ENCODE peak calls at places on chromosomes 2 and 18, in ten cellular contexts. H, E, G, V, J, M, Q, Y, D and U are unnamed samples.

GRCh38 chr2:215529271-215529670 is 93.4 kb upstream of the FN1 start:
- DNase-seq in Y (no peak), H (no peak), D (peak; percentile 81), M (no peak), V (no peak), E (no peak), Q (no peak), J (peak; percentile 36), G (no peak), U (no peak)

GRCh38 chr2:29322011-29322410 is 206.8 kb downstream of the CLIP4 start:
- DNase-seq in V (no peak), M (no peak), H (no peak), G (no peak), D (no peak), Q (no peak), J (no peak), Y (no peak), E (no peak), U (no peak)

GRCh38 chr18:78635093-78635800 is 344.4 kb upstream of the SALL3 start:
- DNase-seq in G (no peak), M (no peak), Y (no peak), H (no peak), J (no peak), Q (no peak), V (no peak), D (no peak), E (no peak), U (no peak)

GRCh38 chr2:86453838-86454237 is 12.7 kb downstream of the KDM3A start:
- DNase-seq in V (no peak), H (no peak), Q (no peak), J (peak; percentile 78), G (no peak), M (no peak), Y (no peak), E (no peak), D (peak; percentile 57), U (peak; percentile 56)

GRCh38 chr2:215751200-215751910 is 262.0 kb downstream of the MREG start:
- DNase-seq in H (no peak), Q (no peak), J (no peak), M (no peak), E (no peak), V (no peak), D (peak; percentile 93), Y (peak; percentile 60), G (no peak), U (no peak)

GRCh38 chr18:47166235-47166634 is 9.9 kb downstream of the IER3IP1 start:
- DNase-seq in H (no peak), M (no peak), E (no peak), Y (no peak), V (no peak), G (no peak), D (no peak), J (no peak), Q (no peak), U (no peak)

GRCh38 chr2:236627846-236628245 is 58.2 kb downstream of the ACKR3 start:
- DNase-seq in V (no peak), Q (no peak), Y (no peak), G (no peak), E (no peak), M (no peak), D (no peak), H (peak; percentile 21), J (no peak), U (no peak)

GRCh38 chr2:18077724-18078123 is 199.3 kb downstream of the KCNS3 start:
- DNase-seq in H (no peak), Y (peak; percentile 4), Q (peak; percentile 12), V (no peak), J (no peak), D (peak; percentile 69), E (no peak), M (no peak), G (no peak), U (no peak)

GRCh38 chr2:25362564-25363145 is 20.9 kb upstream of the DNMT3A start:
- DNase-seq in M (peak; percentile 78), V (peak; percentile 80), H (peak; percentile 54), J (peak; percentile 57), E (peak; percentile 75), Y (no peak), D (no peak), Q (peak; percentile 47), G (peak; percentile 29), U (no peak)

GRCh38 chr2:175684466-175684865 is 317.6 kb downstream of the LNPK start:
- DNase-seq in Y (no peak), E (no peak), H (peak; percentile 61), D (no peak), V (no peak), J (no peak), Q (no peak), M (no peak), G (no peak), U (no peak)

GRCh38 chr2:165700511-165700910 is 93.5 kb downstream of the GALNT3 start:
- DNase-seq in Y (no peak), E (no peak), J (no peak), Q (no peak), D (no peak), H (peak; percentile 62), G (no peak), M (no peak), V (no peak), U (no peak)

GRCh38 chr2:37000273-37000780 is 34.0 kb upstream of the STRN start:
- DNase-seq in E (no peak), G (no peak), H (no peak), Y (no peak), V (no peak), D (peak; percentile 32), Q (no peak), J (no peak), M (no peak), U (no peak)

GRCh38 chr2:88329815-88330603 is 122.5 kb downstream of the FOXI3 start:
- DNase-seq in Y (no peak), M (no peak), V (no peak), E (no peak), D (peak; percentile 3), G (no peak), J (no peak), Q (no peak), H (peak; percentile 93), U (no peak)
- H3K27ac ChIP-seq in Y (no peak overlapping the region), M (no peak overlapping the region), V (no peak overlapping the region), E (no peak overlapping the region), D (no peak overlapping the region), G (no peak overlapping the region), J (no peak overlapping the region), Q (no peak overlapping the region), H (peak overlapping the region; percentile 75), U (no peak overlapping the region)

GRCh38 chr2:172109256-172109655 is 6.6 kb upstream of the DLX2 start:
- DNase-seq in Q (no peak), D (no peak), Y (no peak), G (no peak), E (no peak), J (no peak), M (no peak), V (no peak), H (no peak), U (no peak)

GRCh38 chr2:172106128-172106961 is 3.6 kb upstream of the DLX2 start:
- DNase-seq in V (no peak), M (no peak), G (no peak), E (no peak), Q (peak; percentile 30), J (no peak), D (peak; percentile 43), H (peak; percentile 90), Y (no peak), U (no peak)

GRCh38 chr2:172107690-172108586 is 5.2 kb upstream of the DLX2 start:
- DNase-seq in G (no peak), Q (no peak), V (no peak), Y (no peak), E (no peak), D (no peak), H (peak; percentile 53), J (no peak), M (no peak), U (no peak)

GRCh38 chr2:172108587-172108930 is 5.9 kb upstream of the DLX2 start:
- DNase-seq in Y (no peak), M (no peak), D (no peak), V (no peak), Q (no peak), H (no peak), J (no peak), G (no peak), E (no peak), U (no peak)

DNA sequence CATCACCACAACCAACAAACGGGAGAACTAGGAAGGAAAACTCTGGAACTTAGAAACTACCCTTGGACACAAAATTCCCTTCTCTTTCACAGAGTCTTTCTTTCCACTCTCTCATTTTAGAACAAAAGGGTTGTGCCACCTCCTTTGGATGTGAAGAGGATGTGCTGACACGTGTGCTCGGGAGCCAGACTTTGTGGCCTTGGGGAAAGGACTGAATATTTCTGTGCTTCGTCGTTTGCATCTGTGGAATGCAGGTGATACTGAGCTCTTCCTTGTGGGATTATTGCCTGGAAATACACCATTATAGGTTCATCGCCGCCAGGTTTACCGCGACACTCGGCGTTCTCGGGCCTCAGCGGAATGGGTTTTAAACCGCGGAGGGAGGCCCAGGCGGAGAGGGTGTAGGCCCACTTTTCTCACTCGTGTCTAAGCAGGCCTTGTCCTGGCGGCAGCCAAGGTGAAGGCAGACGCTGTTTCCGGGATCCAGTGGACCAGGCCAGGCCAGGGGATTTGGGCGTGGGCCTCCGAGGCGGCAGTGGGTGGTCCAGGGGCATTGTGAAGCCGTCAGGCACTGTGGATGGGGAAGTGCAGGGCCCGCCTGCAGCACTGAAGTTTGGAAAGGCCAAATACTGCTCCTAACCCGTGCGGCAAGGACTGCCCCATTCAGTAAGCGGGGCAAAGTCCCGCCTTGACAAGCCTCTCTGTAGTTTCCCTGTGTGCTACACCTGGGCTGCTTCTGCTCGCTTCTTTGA is 7.1 kb upstream of the DLX2 start:
- DNase-seq in D (no peak), Y (no peak), J (no peak), M (no peak), G (no peak), E (no peak), V (no peak), Q (no peak), H (peak; percentile 58), U (no peak)
- H3K4me3 ChIP-seq in D (no peak overlapping the region), Y (no peak overlapping the region), J (no peak overlapping the region), M (no peak overlapping the region), G (no peak overlapping the region), E (no peak overlapping the region), V (no peak overlapping the region), Q (no peak overlapping the region), H (no peak overlapping the region), U (no peak overlapping the region)

GRCh38 chr2:196171248-196171871 is at the start of gene STK17B:
- DNase-seq in H (peak; percentile 98), Q (peak; percentile 98), E (peak; percentile 96), D (peak; percentile 91), G (peak; percentile 95), V (peak; percentile 97), J (peak; percentile 97), M (peak; percentile 97), Y (peak; percentile 73), U (peak; percentile 80)
- TF ChIP-seq CTCF in H (peak; percentile 38), Q (no peak), E (no peak), D (no peak), G (no peak), V (no peak), J (no peak), M (no peak), Y (peak; percentile 31), U (no peak)

DNA sequence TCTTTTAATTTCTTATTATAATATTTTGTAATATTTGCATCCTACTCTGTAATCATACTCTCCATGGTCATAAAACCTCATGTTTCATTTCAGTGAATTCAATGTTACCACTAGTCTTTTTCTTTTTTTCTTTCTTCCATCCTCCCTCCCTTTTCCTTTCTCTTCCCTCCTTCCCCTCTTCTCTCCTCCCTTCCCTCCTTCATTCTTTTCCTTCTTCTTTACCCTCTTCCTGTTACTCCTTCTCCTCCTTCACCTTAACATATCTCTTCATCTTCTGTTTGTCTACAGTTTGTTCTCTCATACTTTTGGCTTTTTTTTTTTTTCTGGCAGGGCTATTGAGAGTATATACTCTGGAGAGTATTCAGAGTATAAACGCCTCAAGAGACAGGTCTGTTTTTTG is 491.6 kb upstream of the ID2 start:
- DNase-seq in G (no peak), Y (no peak), E (no peak), V (no peak), M (no peak), H (no peak), D (no peak), J (no peak), Q (no peak), U (no peak)
- H3K27ac ChIP-seq in G (no peak overlapping the region), Y (no peak overlapping the region), E (no peak overlapping the region), V (no peak overlapping the region), M (no peak overlapping the region), H (no peak overlapping the region), D (no peak overlapping the region), J (no peak overlapping the region), Q (no peak overlapping the region), U (no peak overlapping the region)